ENCODE peak calls at places on chromosomes 16 and 17, in seven cellular contexts. One of them, this sample, is unnamed.

GRCh38 chr16:54175552-54176375 is 110.8 kb downstream of the IRX3 start:
- DNase-seq in activated CD4-positive, alpha-beta T cell treated with anti-CD3 and anti-CD28 coated beads, Interleukin-2, amount 10 ng/mL, durations not matched to agents 7 days and 5 days: no peak
- DNase-seq in aorta: no peak
- DNase-seq in activated naive CD4-positive, alpha-beta T cell treated with anti-CD3 and anti-CD28 coated beads, Interleukin-2, amount 10 ng/mL, durations not matched to agents 7 days and 5 days: no peak
- DNase-seq in lower leg skin: no peak
- DNase-seq in naive thymus-derived CD8-positive, alpha-beta T cell: no peak
- DNase-seq in Calu3: no peak
- DNase-seq in this sample: peak; percentile 45

GRCh38 chr17:63378411-63379076 is 67.6 kb downstream of the CYB561 start:
- DNase-seq in activated CD4-positive, alpha-beta T cell treated with anti-CD3 and anti-CD28 coated beads, Interleukin-2, amount 10 ng/mL, durations not matched to agents 7 days and 5 days: no peak
- DNase-seq in aorta: no peak
- DNase-seq in activated naive CD4-positive, alpha-beta T cell treated with anti-CD3 and anti-CD28 coated beads, Interleukin-2, amount 10 ng/mL, durations not matched to agents 7 days and 5 days: no peak
- DNase-seq in lower leg skin: no peak
- DNase-seq in naive thymus-derived CD8-positive, alpha-beta T cell: no peak
- DNase-seq in Calu3: no peak
- DNase-seq in this sample: no peak

GRCh38 chr16:86773339-86773715 is 195.0 kb downstream of the FOXL1 start:
- DNase-seq in activated CD4-positive, alpha-beta T cell treated with anti-CD3 and anti-CD28 coated beads, Interleukin-2, amount 10 ng/mL, durations not matched to agents 7 days and 5 days: no peak
- DNase-seq in aorta: peak; percentile 40
- DNase-seq in activated naive CD4-positive, alpha-beta T cell treated with anti-CD3 and anti-CD28 coated beads, Interleukin-2, amount 10 ng/mL, durations not matched to agents 7 days and 5 days: no peak
- DNase-seq in lower leg skin: no peak
- DNase-seq in naive thymus-derived CD8-positive, alpha-beta T cell: no peak
- DNase-seq in Calu3: no peak
- DNase-seq in this sample: no peak

GRCh38 chr17:2965621-2966275 is 97.7 kb downstream of the OR1D5 start:
- DNase-seq in activated CD4-positive, alpha-beta T cell treated with anti-CD3 and anti-CD28 coated beads, Interleukin-2, amount 10 ng/mL, durations not matched to agents 7 days and 5 days: no peak
- DNase-seq in aorta: no peak
- DNase-seq in activated naive CD4-positive, alpha-beta T cell treated with anti-CD3 and anti-CD28 coated beads, Interleukin-2, amount 10 ng/mL, durations not matched to agents 7 days and 5 days: no peak
- DNase-seq in lower leg skin: no peak
- DNase-seq in naive thymus-derived CD8-positive, alpha-beta T cell: no peak
- DNase-seq in Calu3: peak; percentile 75
- DNase-seq in this sample: no peak

GRCh38 chr17:4607773-4608187 is 23.5 kb downstream of the SMTNL2 start:
- DNase-seq in activated CD4-positive, alpha-beta T cell treated with anti-CD3 and anti-CD28 coated beads, Interleukin-2, amount 10 ng/mL, durations not matched to agents 7 days and 5 days: no peak
- DNase-seq in aorta: peak; percentile 80
- DNase-seq in activated naive CD4-positive, alpha-beta T cell treated with anti-CD3 and anti-CD28 coated beads, Interleukin-2, amount 10 ng/mL, durations not matched to agents 7 days and 5 days: no peak
- DNase-seq in lower leg skin: peak; percentile 71
- DNase-seq in naive thymus-derived CD8-positive, alpha-beta T cell: no peak
- DNase-seq in Calu3: no peak
- DNase-seq in this sample: peak; percentile 68

GRCh38 chr17:48002208-48002919 is 31.5 kb downstream of the CDK5RAP3 start:
- DNase-seq in activated CD4-positive, alpha-beta T cell treated with anti-CD3 and anti-CD28 coated beads, Interleukin-2, amount 10 ng/mL, durations not matched to agents 7 days and 5 days: no peak
- DNase-seq in aorta: no peak
- DNase-seq in activated naive CD4-positive, alpha-beta T cell treated with anti-CD3 and anti-CD28 coated beads, Interleukin-2, amount 10 ng/mL, durations not matched to agents 7 days and 5 days: no peak
- DNase-seq in lower leg skin: no peak
- DNase-seq in naive thymus-derived CD8-positive, alpha-beta T cell: no peak
- DNase-seq in Calu3: peak; percentile 51
- DNase-seq in this sample: peak; percentile 98

GRCh38 chr16:457732-458400 is 32.4 kb downstream of the RAB11FIP3 start:
- DNase-seq in activated CD4-positive, alpha-beta T cell treated with anti-CD3 and anti-CD28 coated beads, Interleukin-2, amount 10 ng/mL, durations not matched to agents 7 days and 5 days: no peak
- DNase-seq in aorta: no peak
- DNase-seq in activated naive CD4-positive, alpha-beta T cell treated with anti-CD3 and anti-CD28 coated beads, Interleukin-2, amount 10 ng/mL, durations not matched to agents 7 days and 5 days: no peak
- DNase-seq in lower leg skin: no peak
- DNase-seq in naive thymus-derived CD8-positive, alpha-beta T cell: no peak
- DNase-seq in Calu3: no peak
- DNase-seq in this sample: peak; percentile 40

GRCh38 chr17:2909164-2909852 is 113.1 kb downstream of the RAP1GAP2 start:
- DNase-seq in activated CD4-positive, alpha-beta T cell treated with anti-CD3 and anti-CD28 coated beads, Interleukin-2, amount 10 ng/mL, durations not matched to agents 7 days and 5 days: no peak
- DNase-seq in aorta: no peak
- DNase-seq in activated naive CD4-positive, alpha-beta T cell treated with anti-CD3 and anti-CD28 coated beads, Interleukin-2, amount 10 ng/mL, durations not matched to agents 7 days and 5 days: no peak
- DNase-seq in lower leg skin: no peak
- DNase-seq in naive thymus-derived CD8-positive, alpha-beta T cell: no peak
- DNase-seq in Calu3: no peak
- DNase-seq in this sample: no peak

GRCh38 chr16:87854053-87854906 is 15.0 kb downstream of the SLC7A5 start:
- DNase-seq in activated CD4-positive, alpha-beta T cell treated with anti-CD3 and anti-CD28 coated beads, Interleukin-2, amount 10 ng/mL, durations not matched to agents 7 days and 5 days: no peak
- DNase-seq in aorta: no peak
- DNase-seq in activated naive CD4-positive, alpha-beta T cell treated with anti-CD3 and anti-CD28 coated beads, Interleukin-2, amount 10 ng/mL, durations not matched to agents 7 days and 5 days: no peak
- DNase-seq in lower leg skin: no peak
- DNase-seq in naive thymus-derived CD8-positive, alpha-beta T cell: no peak
- DNase-seq in Calu3: peak; percentile 83
- DNase-seq in this sample: peak; percentile 99

GRCh38 chr16:24853830-24854229 is 8.1 kb downstream of the SLC5A11 start:
- DNase-seq in activated CD4-positive, alpha-beta T cell treated with anti-CD3 and anti-CD28 coated beads, Interleukin-2, amount 10 ng/mL, durations not matched to agents 7 days and 5 days: no peak
- DNase-seq in aorta: no peak
- DNase-seq in activated naive CD4-positive, alpha-beta T cell treated with anti-CD3 and anti-CD28 coated beads, Interleukin-2, amount 10 ng/mL, durations not matched to agents 7 days and 5 days: no peak
- DNase-seq in lower leg skin: no peak
- DNase-seq in naive thymus-derived CD8-positive, alpha-beta T cell: no peak
- DNase-seq in Calu3: peak; percentile 43
- DNase-seq in this sample: no peak

GRCh38 chr16:15900357-15900756 is 12.0 kb upstream of the CEP20 start:
- DNase-seq in activated CD4-positive, alpha-beta T cell treated with anti-CD3 and anti-CD28 coated beads, Interleukin-2, amount 10 ng/mL, durations not matched to agents 7 days and 5 days: no peak
- DNase-seq in aorta: no peak
- DNase-seq in activated naive CD4-positive, alpha-beta T cell treated with anti-CD3 and anti-CD28 coated beads, Interleukin-2, amount 10 ng/mL, durations not matched to agents 7 days and 5 days: no peak
- DNase-seq in lower leg skin: no peak
- DNase-seq in naive thymus-derived CD8-positive, alpha-beta T cell: no peak
- DNase-seq in Calu3: no peak
- DNase-seq in this sample: no peak

GRCh38 chr17:60524463-60525346 is 1.3 kb downstream of the APPBP2 start:
- DNase-seq in activated CD4-positive, alpha-beta T cell treated with anti-CD3 and anti-CD28 coated beads, Interleukin-2, amount 10 ng/mL, durations not matched to agents 7 days and 5 days: no peak
- DNase-seq in aorta: no peak
- DNase-seq in activated naive CD4-positive, alpha-beta T cell treated with anti-CD3 and anti-CD28 coated beads, Interleukin-2, amount 10 ng/mL, durations not matched to agents 7 days and 5 days: no peak
- DNase-seq in lower leg skin: no peak
- DNase-seq in naive thymus-derived CD8-positive, alpha-beta T cell: no peak
- DNase-seq in Calu3: no peak
- DNase-seq in this sample: no peak

GRCh38 chr17:4166419-4166818 is 23.4 kb downstream of the CYB5D2 start:
- DNase-seq in activated CD4-positive, alpha-beta T cell treated with anti-CD3 and anti-CD28 coated beads, Interleukin-2, amount 10 ng/mL, durations not matched to agents 7 days and 5 days: no peak
- DNase-seq in aorta: no peak
- DNase-seq in activated naive CD4-positive, alpha-beta T cell treated with anti-CD3 and anti-CD28 coated beads, Interleukin-2, amount 10 ng/mL, durations not matched to agents 7 days and 5 days: no peak
- DNase-seq in lower leg skin: no peak
- DNase-seq in naive thymus-derived CD8-positive, alpha-beta T cell: no peak
- DNase-seq in Calu3: no peak
- DNase-seq in this sample: no peak

GRCh38 chr17:38601539-38602351 is 4.0 kb downstream of the SRCIN1 start:
- DNase-seq in activated CD4-positive, alpha-beta T cell treated with anti-CD3 and anti-CD28 coated beads, Interleukin-2, amount 10 ng/mL, durations not matched to agents 7 days and 5 days: no peak
- DNase-seq in aorta: no peak
- DNase-seq in activated naive CD4-positive, alpha-beta T cell treated with anti-CD3 and anti-CD28 coated beads, Interleukin-2, amount 10 ng/mL, durations not matched to agents 7 days and 5 days: no peak
- DNase-seq in lower leg skin: no peak
- DNase-seq in naive thymus-derived CD8-positive, alpha-beta T cell: no peak
- DNase-seq in Calu3: no peak
- DNase-seq in this sample: no peak

GRCh38 chr16:53502331-53503269 is at the start of gene AKTIP:
- DNase-seq in activated CD4-positive, alpha-beta T cell treated with anti-CD3 and anti-CD28 coated beads, Interleukin-2, amount 10 ng/mL, durations not matched to agents 7 days and 5 days: peak; percentile 35
- DNase-seq in aorta: peak; percentile 82
- DNase-seq in activated naive CD4-positive, alpha-beta T cell treated with anti-CD3 and anti-CD28 coated beads, Interleukin-2, amount 10 ng/mL, durations not matched to agents 7 days and 5 days: peak; percentile 55
- DNase-seq in lower leg skin: no peak
- DNase-seq in naive thymus-derived CD8-positive, alpha-beta T cell: no peak
- DNase-seq in Calu3: peak; percentile 86
- DNase-seq in this sample: peak; percentile 14

GRCh38 chr17:80678621-80679020 is 134.0 kb downstream of the RPTOR start:
- DNase-seq in activated CD4-positive, alpha-beta T cell treated with anti-CD3 and anti-CD28 coated beads, Interleukin-2, amount 10 ng/mL, durations not matched to agents 7 days and 5 days: peak; percentile 43
- DNase-seq in aorta: no peak
- DNase-seq in activated naive CD4-positive, alpha-beta T cell treated with anti-CD3 and anti-CD28 coated beads, Interleukin-2, amount 10 ng/mL, durations not matched to agents 7 days and 5 days: peak; percentile 45
- DNase-seq in lower leg skin: no peak
- DNase-seq in naive thymus-derived CD8-positive, alpha-beta T cell: no peak
- DNase-seq in Calu3: no peak
- DNase-seq in this sample: no peak

GRCh38 chr17:7644768-7645167 is 6.0 kb upstream of the ATP1B2 start:
- DNase-seq in activated CD4-positive, alpha-beta T cell treated with anti-CD3 and anti-CD28 coated beads, Interleukin-2, amount 10 ng/mL, durations not matched to agents 7 days and 5 days: no peak
- DNase-seq in aorta: no peak
- DNase-seq in activated naive CD4-positive, alpha-beta T cell treated with anti-CD3 and anti-CD28 coated beads, Interleukin-2, amount 10 ng/mL, durations not matched to agents 7 days and 5 days: no peak
- DNase-seq in lower leg skin: no peak
- DNase-seq in naive thymus-derived CD8-positive, alpha-beta T cell: no peak
- DNase-seq in Calu3: no peak
- DNase-seq in this sample: no peak

GRCh38 chr16:4450921-4451619 is 23.4 kb downstream of the NMRAL1 start:
- DNase-seq in activated CD4-positive, alpha-beta T cell treated with anti-CD3 and anti-CD28 coated beads, Interleukin-2, amount 10 ng/mL, durations not matched to agents 7 days and 5 days: no peak
- DNase-seq in aorta: no peak
- DNase-seq in activated naive CD4-positive, alpha-beta T cell treated with anti-CD3 and anti-CD28 coated beads, Interleukin-2, amount 10 ng/mL, durations not matched to agents 7 days and 5 days: no peak
- DNase-seq in lower leg skin: no peak
- DNase-seq in naive thymus-derived CD8-positive, alpha-beta T cell: no peak
- DNase-seq in Calu3: no peak
- DNase-seq in this sample: no peak

GRCh38 chr17:42347198-42347597 is 41.0 kb downstream of the STAT3 start:
- DNase-seq in activated CD4-positive, alpha-beta T cell treated with anti-CD3 and anti-CD28 coated beads, Interleukin-2, amount 10 ng/mL, durations not matched to agents 7 days and 5 days: no peak
- DNase-seq in aorta: no peak
- DNase-seq in activated naive CD4-positive, alpha-beta T cell treated with anti-CD3 and anti-CD28 coated beads, Interleukin-2, amount 10 ng/mL, durations not matched to agents 7 days and 5 days: no peak
- DNase-seq in lower leg skin: peak; percentile 68
- DNase-seq in naive thymus-derived CD8-positive, alpha-beta T cell: no peak
- DNase-seq in Calu3: peak; percentile 47
- DNase-seq in this sample: no peak

GRCh38 chr17:79850571-79851460 is 11.6 kb upstream of the CBX4 start:
- DNase-seq in activated CD4-positive, alpha-beta T cell treated with anti-CD3 and anti-CD28 coated beads, Interleukin-2, amount 10 ng/mL, durations not matched to agents 7 days and 5 days: no peak
- DNase-seq in aorta: no peak
- DNase-seq in activated naive CD4-positive, alpha-beta T cell treated with anti-CD3 and anti-CD28 coated beads, Interleukin-2, amount 10 ng/mL, durations not matched to agents 7 days and 5 days: no peak
- DNase-seq in lower leg skin: no peak
- DNase-seq in naive thymus-derived CD8-positive, alpha-beta T cell: no peak
- DNase-seq in Calu3: peak; percentile 74
- DNase-seq in this sample: no peak

GRCh38 chr16:23448392-23448791 is 4.6 kb downstream of the COG7 start:
- DNase-seq in activated CD4-positive, alpha-beta T cell treated with anti-CD3 and anti-CD28 coated beads, Interleukin-2, amount 10 ng/mL, durations not matched to agents 7 days and 5 days: no peak
- DNase-seq in aorta: no peak
- DNase-seq in activated naive CD4-positive, alpha-beta T cell treated with anti-CD3 and anti-CD28 coated beads, Interleukin-2, amount 10 ng/mL, durations not matched to agents 7 days and 5 days: no peak
- DNase-seq in lower leg skin: no peak
- DNase-seq in naive thymus-derived CD8-positive, alpha-beta T cell: no peak
- DNase-seq in Calu3: peak; percentile 15
- DNase-seq in this sample: no peak

GRCh38 chr17:81420769-81421462 is 25.7 kb downstream of the BAHCC1 start:
- DNase-seq in activated CD4-positive, alpha-beta T cell treated with anti-CD3 and anti-CD28 coated beads, Interleukin-2, amount 10 ng/mL, durations not matched to agents 7 days and 5 days: no peak
- DNase-seq in aorta: peak; percentile 95
- DNase-seq in activated naive CD4-positive, alpha-beta T cell treated with anti-CD3 and anti-CD28 coated beads, Interleukin-2, amount 10 ng/mL, durations not matched to agents 7 days and 5 days: no peak
- DNase-seq in lower leg skin: no peak
- DNase-seq in naive thymus-derived CD8-positive, alpha-beta T cell: no peak
- DNase-seq in Calu3: no peak
- DNase-seq in this sample: no peak

GRCh38 chr17:47225436-47225858 is 16.3 kb downstream of the MYL4 start:
- DNase-seq in activated CD4-positive, alpha-beta T cell treated with anti-CD3 and anti-CD28 coated beads, Interleukin-2, amount 10 ng/mL, durations not matched to agents 7 days and 5 days: no peak
- DNase-seq in aorta: peak; percentile 85
- DNase-seq in activated naive CD4-positive, alpha-beta T cell treated with anti-CD3 and anti-CD28 coated beads, Interleukin-2, amount 10 ng/mL, durations not matched to agents 7 days and 5 days: no peak
- DNase-seq in lower leg skin: peak; percentile 85
- DNase-seq in naive thymus-derived CD8-positive, alpha-beta T cell: no peak
- DNase-seq in Calu3: peak; percentile 70
- DNase-seq in this sample: peak; percentile 41

This sample was measured in foreskin melanocyte.